ENCODE peak calls at places on chromosomes 6 and 20, in four cellular contexts. K is EH, F is T-helper 2 cell, C is NCI-H1092 treated with DMSO at 0.1 percent for 48 hours. N is an unnamed sample.

GRCh38 chr20:34058831-34059230 is 53.2 kb downstream of the EIF2S2 start:
- DNase-seq in K (peak), F (no peak), C (no peak), N (peak)

GRCh38 chr6:137776786-137777185 is 90.3 kb upstream of the TNFAIP3 start:
- DNase-seq in K (no peak), F (no peak), C (no peak), N (no peak)

GRCh38 chr20:57663681-57664451 is 43.6 kb upstream of the ZBP1 start:
- DNase-seq in K (no peak), F (no peak), C (no peak), N (no peak)

GRCh38 chr6:139829557-139829956 is 455.1 kb upstream of the CITED2 start:
- DNase-seq in K (no peak), F (no peak), C (peak), N (no peak)

GRCh38 chr6:39200498-39201020 is 28.7 kb downstream of the KCNK5 start:
- DNase-seq in K (no peak), F (no peak), C (no peak), N (no peak)

GRCh38 chr6:38915205-38915925 is 133.2 kb upstream of the GLP1R start:
- DNase-seq in K (no peak), F (no peak), C (no peak), N (no peak)

GRCh38 chr6:129032602-129033001 is 149.7 kb downstream of the LAMA2 start:
- DNase-seq in K (no peak), F (no peak), C (no peak), N (no peak)

GRCh38 chr6:130369821-130370220 is 4.0 kb downstream of the TMEM200A start:
- DNase-seq in K (no peak), F (no peak), C (no peak), N (no peak)

GRCh38 chr20:46118481-46119020 is 437 bp downstream of the CD40 start:
- DNase-seq in K (peak), F (no peak), C (no peak), N (no peak)

GRCh38 chr20:31605902-31606677 is 1.0 kb downstream of the ID1 start:
- DNase-seq in K (peak), F (no peak), C (peak), N (no peak)

GRCh38 chr20:62275263-62275619 is 27.6 kb upstream of the ADRM1 start:
- DNase-seq in K (no peak), F (no peak), C (no peak), N (no peak)

GRCh38 chr6:20348091-20348490 is 53.6 kb upstream of the E2F3 start:
- DNase-seq in K (peak), F (no peak), C (no peak), N (no peak)

GRCh38 chr6:73790572-73790971 is 94.6 kb downstream of the CD109 start:
- DNase-seq in K (no peak), F (no peak), C (no peak), N (no peak)

GRCh38 chr20:11716239-11716944 is 201.3 kb upstream of the BTBD3 start:
- DNase-seq in K (peak), F (no peak), C (peak), N (no peak)

GRCh38 chr6:128478230-128479047 is 42.0 kb downstream of the PTPRK start:
- DNase-seq in K (no peak), F (no peak), C (peak), N (no peak)

GRCh38 chr20:50959543-50960126 is 1.0 kb downstream of the MOCS3 start:
- DNase-seq in K (no peak), F (no peak), C (no peak), N (no peak)

GRCh38 chr6:1624071-1624847 is 14.5 kb downstream of the FOXC1 start:
- DNase-seq in K (no peak), F (no peak), C (no peak), N (no peak)

GRCh38 chr6:2140438-2141128 is 104.8 kb downstream of the GMDS start:
- DNase-seq in K (no peak), F (no peak), C (no peak), N (no peak)

GRCh38 chr6:31128093-31128676 is 7.9 kb upstream of the CDSN start:
- DNase-seq in K (peak), F (peak), C (peak), N (peak)

GRCh38 chr6:16979677-16980076 is 122.2 kb upstream of the STMND1 start:
- DNase-seq in K (no peak), F (no peak), C (no peak), N (no peak)

GRCh38 chr6:135901776-135902524 is 50.4 kb downstream of the PDE7B start:
- DNase-seq in K (peak), F (no peak), C (no peak), N (no peak)

GRCh38 chr6:109339906-109340678 is 42.2 kb downstream of the CD164 start:
- DNase-seq in K (no peak), F (no peak), C (no peak), N (no peak)

GRCh38 chr6:109062756-109063352 is 31.8 kb downstream of the SESN1 start:
- DNase-seq in K (no peak), F (no peak), C (no peak), N (no peak)

GRCh38 chr20:53157443-53158408 is 185.6 kb downstream of the TSHZ2 start:
- DNase-seq in K (peak), F (no peak), C (peak), N (no peak)

GRCh38 chr20:62501801-62502495 is 26.2 kb upstream of the GATA5 start:
- DNase-seq in K (no peak), F (no peak), C (no peak), N (peak)

GRCh38 chr6:41518118-41518517 is 28.1 kb upstream of the FOXP4 start:
- DNase-seq in K (no peak), F (no peak), C (no peak), N (no peak)